ENCODE peak calls at places on chromosomes 12 and 14, in six cellular contexts. G is activated CD4-positive, alpha-beta T cell treated with anti-CD3 and anti-CD28 coated beads, Interleukin-2, amount 10 ng/mL, durations not matched to agents 7 days and 5 days; Y is iPS DF 6.9; V is anterior cingulate cortex; X is HuH-7; D is aorta. P is an unnamed sample.

GRCh38 chr12:15728118-15728598 is 61.0 kb downstream of the EPS8 start:
- DNase-seq in G (no peak), Y (no peak), V (no peak), X (no peak), D (no peak), P (no peak)

GRCh38 chr14:74838141-74838540 is 37.8 kb downstream of the PROX2 start:
- DNase-seq in G (no peak), Y (no peak), V (no peak), X (no peak), D (no peak), P (no peak)

GRCh38 chr12:52210186-52210924 is 18.5 kb upstream of the KRT80 start:
- DNase-seq in G (no peak), Y (no peak), V (no peak), X (no peak), D (no peak), P (peak; percentile 39)

GRCh38 chr12:81354327-81354932 is 276.6 kb downstream of the ACSS3 start:
- DNase-seq in G (no peak), Y (no peak), V (no peak), X (no peak), D (no peak), P (no peak)

GRCh38 chr12:65313704-65314317 is 35.3 kb downstream of the MSRB3 start:
- DNase-seq in G (no peak), Y (no peak), V (no peak), X (no peak), D (no peak), P (no peak)

GRCh38 chr14:74898083-74898482 is 16.4 kb downstream of the DLST start:
- DNase-seq in G (no peak), Y (no peak), V (no peak), X (no peak), D (no peak), P (no peak)

GRCh38 chr12:100904270-100904669 is 109.7 kb downstream of the ANO4 start:
- DNase-seq in G (no peak), Y (no peak), V (no peak), X (no peak), D (no peak), P (no peak)

GRCh38 chr14:71139058-71139946 is 232.0 kb downstream of the PCNX1 start:
- DNase-seq in G (peak; percentile 59), Y (peak; percentile 50), V (peak; percentile 21), X (peak; percentile 57), D (peak; percentile 59), P (peak; percentile 61)

GRCh38 chr14:35420036-35420811 is 15.7 kb upstream of the NFKBIA start:
- DNase-seq in G (no peak), Y (no peak), V (no peak), X (no peak), D (no peak), P (no peak)

GRCh38 chr12:118760623-118761022 is 220.7 kb upstream of the SRRM4 start:
- DNase-seq in G (no peak), Y (no peak), V (no peak), X (no peak), D (no peak), P (no peak)

GRCh38 chr12:114265036-114265435 is 140.9 kb downstream of the TBX5 start:
- DNase-seq in G (no peak), Y (no peak), V (no peak), X (no peak), D (no peak), P (no peak)

GRCh38 chr12:28390716-28391452 is 200.6 kb downstream of the CCDC91 start:
- DNase-seq in G (no peak), Y (no peak), V (no peak), X (no peak), D (no peak), P (no peak)

GRCh38 chr12:47534695-47535094 is 171.1 kb downstream of the RPAP3 start:
- DNase-seq in G (no peak), Y (no peak), V (no peak), X (no peak), D (no peak), P (no peak)

GRCh38 chr12:96425321-96425720 is 25.1 kb upstream of the CDK17 start:
- DNase-seq in G (peak; percentile 19), Y (no peak), V (no peak), X (no peak), D (no peak), P (no peak)

GRCh38 chr12:109678732-109679131 is 34.9 kb upstream of the FAM222A start:
- DNase-seq in G (no peak), Y (no peak), V (no peak), X (no peak), D (no peak), P (no peak)

GRCh38 chr12:26971963-26972362 is 33.7 kb downstream of the FGFR1OP2 start:
- DNase-seq in G (peak; percentile 50), Y (no peak), V (no peak), X (no peak), D (no peak), P (no peak)

GRCh38 chr12:100868487-100868886 is 73.9 kb downstream of the ANO4 start:
- DNase-seq in G (no peak), Y (no peak), V (no peak), X (no peak), D (no peak), P (no peak)

GRCh38 chr12:2264622-2265306 is 212.0 kb downstream of the CACNA1C start:
- DNase-seq in G (no peak), Y (no peak), V (no peak), X (no peak), D (no peak), P (no peak)

GRCh38 chr14:63632932-63633514 is 8.6 kb downstream of the WDR89 start:
- DNase-seq in G (peak; percentile 26), Y (no peak), V (no peak), X (no peak), D (no peak), P (no peak)

GRCh38 chr12:112294793-112295192 is 87.4 kb downstream of the HECTD4 start:
- DNase-seq in G (no peak), Y (no peak), V (no peak), X (no peak), D (no peak), P (no peak)

GRCh38 chr12:43776498-43776897 is 17.7 kb downstream of the IRAK4 start:
- DNase-seq in G (peak; percentile 22), Y (no peak), V (no peak), X (peak; percentile 47), D (no peak), P (no peak)

GRCh38 chr12:91944637-91945036 is 201.0 kb downstream of the BTG1 start:
- DNase-seq in G (no peak), Y (no peak), V (no peak), X (no peak), D (no peak), P (no peak)

GRCh38 chr12:11724888-11725310 is 75.4 kb downstream of the ETV6 start:
- DNase-seq in G (no peak), Y (no peak), V (no peak), X (no peak), D (no peak), P (no peak)

GRCh38 chr12:123269395-123269892 is 2.2 kb downstream of the CDK2AP1 start:
- DNase-seq in G (peak; percentile 24), Y (no peak), V (peak; percentile 82), X (no peak), D (peak; percentile 84), P (peak; percentile 86)

GRCh38 chr14:85617799-85618198 is 87.9 kb downstream of the FLRT2 start:
- DNase-seq in G (no peak), Y (no peak), V (no peak), X (no peak), D (no peak), P (no peak)

GRCh38 chr12:76124456-76124855 is 40.0 kb upstream of the NAP1L1 start:
- DNase-seq in G (no peak), Y (no peak), V (no peak), X (no peak), D (no peak), P (no peak)

GRCh38 chr12:30105505-30105904 is 321.8 kb upstream of the TMTC1 start:
- DNase-seq in G (no peak), Y (no peak), V (no peak), X (no peak), D (no peak), P (no peak)

GRCh38 chr14:70924521-70924920 is 17.3 kb downstream of the PCNX1 start:
- DNase-seq in G (no peak), Y (no peak), V (no peak), X (no peak), D (no peak), P (no peak)

GRCh38 chr12:56839489-56840442 is 76.6 kb downstream of the HSD17B6 start:
- DNase-seq in G (peak; percentile 44), Y (peak; percentile 35), V (peak; percentile 16), X (peak; percentile 27), D (peak; percentile 70), P (peak; percentile 50)

GRCh38 chr12:6676962-6677361 is 12.2 kb downstream of the ZNF384 start:
- DNase-seq in G (no peak), Y (no peak), V (no peak), X (no peak), D (no peak), P (no peak)

GRCh38 chr12:119096429-119097202 is 82.1 kb upstream of the HSPB8 start:
- DNase-seq in G (no peak), Y (peak; percentile 58), V (peak; percentile 17), X (no peak), D (no peak), P (no peak)

GRCh38 chr14:36519431-36520321 is at the start of gene NKX2-1:
- DNase-seq in G (no peak), Y (no peak), V (no peak), X (peak; percentile 35), D (no peak), P (no peak)

GRCh38 chr12:13436696-13437391 is 240.3 kb downstream of the EMP1 start:
- DNase-seq in G (no peak), Y (no peak), V (no peak), X (no peak), D (no peak), P (peak; percentile 43)

GRCh38 chr12:124185970-124186686 is 108.8 kb upstream of the RFLNA start:
- DNase-seq in G (no peak), Y (no peak), V (no peak), X (no peak), D (no peak), P (no peak)

GRCh38 chr14:52693004-52693403 is 2.4 kb downstream of the ERO1A start:
- DNase-seq in G (no peak), Y (no peak), V (no peak), X (no peak), D (no peak), P (no peak)

GRCh38 chr14:103528158-103528511 is 861 bp upstream of the TRMT61A start:
- DNase-seq in G (no peak), Y (no peak), V (peak; percentile 67), X (no peak), D (no peak), P (peak; percentile 50)

GRCh38 chr14:22478670-22479069 is 110.4 kb downstream of the DAD1 start:
- DNase-seq in G (no peak), Y (no peak), V (no peak), X (no peak), D (no peak), P (no peak)

P was measured in Right ventricle myocardium superior.